ENCODE peak calls at places on chromosomes 7 and 10, in four cellular contexts. W is AG09319; B is H1; Q is activated CD4-positive, CD25-positive, alpha-beta regulatory T cell. I is an unnamed sample.

GRCh38 chr10:119542357-119542989 is at the start of gene RGS10:
- DNase-seq in W (no peak), B (no peak), Q (peak), I (peak)

GRCh38 chr7:33444501-33444900 is 315.1 kb downstream of the BBS9 start:
- DNase-seq in W (peak), B (no peak), Q (no peak), I (no peak)

GRCh38 chr10:91709394-91709798 is 76.5 kb upstream of the PPP1R3C start:
- DNase-seq in W (peak), B (no peak), Q (no peak), I (no peak)

GRCh38 chr10:112952282-112952991 is 2.4 kb downstream of the TCF7L2 start:
- DNase-seq in W (no peak), B (no peak), Q (no peak), I (no peak)

GRCh38 chr10:22980822-22981221 is 53.0 kb downstream of the ARMC3 start:
- DNase-seq in W (no peak), B (no peak), Q (no peak), I (no peak)

GRCh38 chr7:130733866-130734524 is at the start of gene KLF14:
- DNase-seq in W (no peak), B (no peak), Q (no peak), I (peak)

GRCh38 chr7:140649566-140650205 is 9.1 kb upstream of the DENND2A start:
- DNase-seq in W (no peak), B (no peak), Q (no peak), I (no peak)

GRCh38 chr7:22732556-22733126 is 5.6 kb downstream of the IL6 start:
- DNase-seq in W (no peak), B (no peak), Q (no peak), I (no peak)

I was measured in activated gamma-delta T cell.